ENCODE peak calls at places on chromosomes 4 and X, in five cellular contexts. H, M, F, X and B are unnamed samples.

GRCh38 chr4:169249214-169249973 is 21.4 kb downstream of the SH3RF1 start:
- DNase-seq in H (no peak), M (no peak), F (peak; percentile 61), X (no peak), B (peak; percentile 48)

GRCh38 chr4:74934822-74935326 is 2.0 kb downstream of the PARM1 start:
- DNase-seq in H (no peak), M (no peak), F (no peak), X (no peak), B (no peak)

GRCh38 chrX:7638053-7638452 is 204.9 kb upstream of the VCX start:
- DNase-seq in H (no peak), M (no peak), F (no peak), X (no peak), B (no peak)

GRCh38 chr4:38606587-38606905 is 57.5 kb upstream of the KLF3 start:
- DNase-seq in H (no peak), M (no peak), F (no peak), X (no peak), B (no peak)

GRCh38 chr4:65668201-65669007 is 1.9 kb downstream of the EPHA5 start:
- DNase-seq in H (peak; percentile 67), M (no peak), F (no peak), X (no peak), B (peak; percentile 36)

GRCh38 chr4:181821039-181822004 is 421.9 kb upstream of the TENM3 start:
- DNase-seq in H (no peak), M (no peak), F (no peak), X (no peak), B (no peak)

GRCh38 chrX:1455948-1456280 is 3.2 kb upstream of the ASMTL start:
- DNase-seq in H (no peak), M (no peak), F (no peak), X (no peak), B (no peak)

GRCh38 chr4:183241322-183241640 is 78.8 kb downstream of the CLDN22 start:
- DNase-seq in H (no peak), M (no peak), F (peak; percentile 60), X (no peak), B (peak; percentile 22)

GRCh38 chr4:84924439-84924838 is 42.1 kb downstream of the WDFY3 start:
- DNase-seq in H (no peak), M (no peak), F (peak; percentile 63), X (no peak), B (no peak)

GRCh38 chrX:22389544-22390243 is 117.0 kb downstream of the CBLL2 start:
- DNase-seq in H (no peak), M (no peak), F (no peak), X (no peak), B (no peak)

GRCh38 chrX:38999967-39000745 is 198.9 kb downstream of the MID1IP1 start:
- DNase-seq in H (no peak), M (no peak), F (no peak), X (no peak), B (no peak)

GRCh38 chr4:73037057-73037456 is 32.5 kb downstream of the COX18 start:
- DNase-seq in H (no peak), M (no peak), F (no peak), X (no peak), B (no peak)

GRCh38 chr4:96599752-96600151 is 759.9 kb downstream of the PDHA2 start:
- DNase-seq in H (no peak), M (no peak), F (no peak), X (no peak), B (no peak)

GRCh38 chr4:65021737-65022136 is 612.5 kb upstream of the TECRL start:
- DNase-seq in H (no peak), M (no peak), F (no peak), X (no peak), B (no peak)

GRCh38 chrX:7746861-7747260 is 96.1 kb upstream of the VCX start:
- DNase-seq in H (no peak), M (no peak), F (no peak), X (no peak), B (no peak)

GRCh38 chr4:124777007-124777406 is 64.5 kb upstream of the ANKRD50 start:
- DNase-seq in H (no peak), M (no peak), F (no peak), X (no peak), B (no peak)

GRCh38 chr4:109989044-109989443 is 76.4 kb downstream of the EGF start:
- DNase-seq in H (no peak), M (no peak), F (no peak), X (no peak), B (peak; percentile 54)

GRCh38 chr4:113292371-113293042 is 243.1 kb downstream of the ANK2 start:
- DNase-seq in H (no peak), M (no peak), F (no peak), X (no peak), B (peak; percentile 26)

GRCh38 chr4:98166025-98166730 is 22.9 kb upstream of the STPG2 start:
- DNase-seq in H (no peak), M (no peak), F (no peak), X (no peak), B (no peak)

GRCh38 chr4:185339941-185340340 is 55.8 kb downstream of the LRP2BP start:
- DNase-seq in H (no peak), M (no peak), F (no peak), X (no peak), B (no peak)

GRCh38 chr4:106795326-106795725 is 240.8 kb downstream of the DKK2 start:
- DNase-seq in H (no peak), M (no peak), F (no peak), X (no peak), B (no peak)

GRCh38 chr4:37540486-37540885 is 145.7 kb downstream of the RELL1 start:
- DNase-seq in H (no peak), M (no peak), F (no peak), X (no peak), B (no peak)

GRCh38 chr4:89661490-89661889 is 175.5 kb downstream of the SNCA start:
- DNase-seq in H (no peak), M (no peak), F (peak; percentile 47), X (no peak), B (no peak)

GRCh38 chrX:15853586-15854079 is 980 bp downstream of the AP1S2 start:
- DNase-seq in H (no peak), M (no peak), F (peak; percentile 12), X (no peak), B (peak; percentile 17)

GRCh38 chr4:57943672-57944071 is 833.5 kb upstream of the IGFBP7 start:
- DNase-seq in H (no peak), M (no peak), F (no peak), X (peak; percentile 80), B (no peak)

GRCh38 chrX:15505104-15505503 is 4.5 kb downstream of the BMX start:
- DNase-seq in H (no peak), M (no peak), F (no peak), X (peak; percentile 45), B (no peak)